ENCODE peak calls at places on chromosome 7, in ten cellular contexts. One of them, this sample, is unnamed.

GRCh38 chr7:121305109-121305508 is 23.7 kb upstream of the WNT16 start:
- DNase-seq in RWPE1: no peak
- DNase-seq in AG09309: no peak
- DNase-seq in left ventricle myocardium inferior: no peak
- DNase-seq in osteocyte: no peak
- DNase-seq in astrocyte of the spinal cord: no peak
- DNase-seq in bronchial epithelial cell: no peak
- DNase-seq in mucosa of descending colon: no peak
- DNase-seq in foreskin fibroblast: peak; percentile 45
- DNase-seq in mesothelial cell of epicardium: no peak
- DNase-seq in this sample: no peak

GRCh38 chr7:158021836-158022235 is 565.8 kb downstream of the PTPRN2 start:
- DNase-seq in RWPE1: no peak
- DNase-seq in AG09309: no peak
- DNase-seq in left ventricle myocardium inferior: no peak
- DNase-seq in osteocyte: no peak
- DNase-seq in astrocyte of the spinal cord: no peak
- DNase-seq in bronchial epithelial cell: no peak
- DNase-seq in mucosa of descending colon: no peak
- DNase-seq in foreskin fibroblast: no peak
- DNase-seq in mesothelial cell of epicardium: no peak
- DNase-seq in this sample: no peak

GRCh38 chr7:106679153-106679931 is 18.4 kb upstream of the CCDC71L start:
- DNase-seq in RWPE1: no peak
- DNase-seq in AG09309: no peak
- DNase-seq in left ventricle myocardium inferior: no peak
- DNase-seq in osteocyte: no peak
- DNase-seq in astrocyte of the spinal cord: no peak
- DNase-seq in bronchial epithelial cell: peak; percentile 33
- DNase-seq in mucosa of descending colon: no peak
- DNase-seq in foreskin fibroblast: peak; percentile 32
- DNase-seq in mesothelial cell of epicardium: no peak
- DNase-seq in this sample: peak; percentile 14

GRCh38 chr7:13727279-13727678 is 262.2 kb downstream of the ETV1 start:
- DNase-seq in RWPE1: no peak
- DNase-seq in AG09309: no peak
- DNase-seq in left ventricle myocardium inferior: no peak
- DNase-seq in osteocyte: no peak
- DNase-seq in astrocyte of the spinal cord: no peak
- DNase-seq in bronchial epithelial cell: no peak
- DNase-seq in mucosa of descending colon: no peak
- DNase-seq in foreskin fibroblast: peak; percentile 26
- DNase-seq in mesothelial cell of epicardium: no peak
- DNase-seq in this sample: no peak

GRCh38 chr7:2554654-2555053 is 670 bp downstream of the BRAT1 start:
- DNase-seq in RWPE1: peak; percentile 13
- DNase-seq in AG09309: no peak
- DNase-seq in left ventricle myocardium inferior: no peak
- DNase-seq in osteocyte: no peak
- DNase-seq in astrocyte of the spinal cord: no peak
- DNase-seq in bronchial epithelial cell: no peak
- DNase-seq in mucosa of descending colon: peak; percentile 58
- DNase-seq in foreskin fibroblast: no peak
- DNase-seq in mesothelial cell of epicardium: no peak
- DNase-seq in this sample: no peak

GRCh38 chr7:29331163-29331562 is 136.6 kb downstream of the CHN2 start:
- DNase-seq in RWPE1: no peak
- DNase-seq in AG09309: no peak
- DNase-seq in left ventricle myocardium inferior: no peak
- DNase-seq in osteocyte: no peak
- DNase-seq in astrocyte of the spinal cord: no peak
- DNase-seq in bronchial epithelial cell: no peak
- DNase-seq in mucosa of descending colon: no peak
- DNase-seq in foreskin fibroblast: no peak
- DNase-seq in mesothelial cell of epicardium: no peak
- DNase-seq in this sample: no peak

GRCh38 chr7:141737118-141737835 is 881 bp upstream of the SSBP1 start:
- DNase-seq in RWPE1: peak; percentile 8
- DNase-seq in AG09309: no peak
- DNase-seq in left ventricle myocardium inferior: no peak
- DNase-seq in osteocyte: no peak
- DNase-seq in astrocyte of the spinal cord: no peak
- DNase-seq in bronchial epithelial cell: peak; percentile 8
- DNase-seq in mucosa of descending colon: peak; percentile 53
- DNase-seq in foreskin fibroblast: peak; percentile 4
- DNase-seq in mesothelial cell of epicardium: no peak
- DNase-seq in this sample: peak; percentile 9

GRCh38 chr7:30164567-30164966 is 29.8 kb downstream of the MTURN start:
- DNase-seq in RWPE1: peak; percentile 68
- DNase-seq in AG09309: no peak
- DNase-seq in left ventricle myocardium inferior: no peak
- DNase-seq in osteocyte: no peak
- DNase-seq in astrocyte of the spinal cord: peak; percentile 65
- DNase-seq in bronchial epithelial cell: peak; percentile 81
- DNase-seq in mucosa of descending colon: no peak
- DNase-seq in foreskin fibroblast: peak; percentile 77
- DNase-seq in mesothelial cell of epicardium: no peak
- DNase-seq in this sample: peak; percentile 56

GRCh38 chr7:21542891-21543527 is at the start of gene DNAH11:
- DNase-seq in RWPE1: peak; percentile 45
- DNase-seq in AG09309: no peak
- DNase-seq in left ventricle myocardium inferior: peak; percentile 28
- DNase-seq in osteocyte: peak; percentile 84
- DNase-seq in astrocyte of the spinal cord: peak; percentile 19
- DNase-seq in bronchial epithelial cell: peak; percentile 37
- DNase-seq in mucosa of descending colon: no peak
- DNase-seq in foreskin fibroblast: peak; percentile 64
- DNase-seq in mesothelial cell of epicardium: peak; percentile 21
- DNase-seq in this sample: peak; percentile 71

GRCh38 chr7:101743241-101743994 is 74.0 kb upstream of the CUX1 start:
- DNase-seq in RWPE1: peak; percentile 47
- DNase-seq in AG09309: no peak
- DNase-seq in left ventricle myocardium inferior: peak; percentile 39
- DNase-seq in osteocyte: no peak
- DNase-seq in astrocyte of the spinal cord: peak; percentile 61
- DNase-seq in bronchial epithelial cell: peak; percentile 30
- DNase-seq in mucosa of descending colon: peak; percentile 69
- DNase-seq in foreskin fibroblast: peak; percentile 83
- DNase-seq in mesothelial cell of epicardium: peak; percentile 51
- DNase-seq in this sample: peak; percentile 40

GRCh38 chr7:79789584-79790345 is 336.3 kb upstream of the MAGI2 start:
- DNase-seq in RWPE1: no peak
- DNase-seq in AG09309: peak; percentile 48
- DNase-seq in left ventricle myocardium inferior: no peak
- DNase-seq in osteocyte: no peak
- DNase-seq in astrocyte of the spinal cord: peak; percentile 52
- DNase-seq in bronchial epithelial cell: no peak
- DNase-seq in mucosa of descending colon: no peak
- DNase-seq in foreskin fibroblast: peak; percentile 68
- DNase-seq in mesothelial cell of epicardium: no peak
- DNase-seq in this sample: no peak

GRCh38 chr7:35003679-35004278 is 33.5 kb downstream of the DPY19L1 start:
- DNase-seq in RWPE1: peak; percentile 74
- DNase-seq in AG09309: peak; percentile 32
- DNase-seq in left ventricle myocardium inferior: no peak
- DNase-seq in osteocyte: no peak
- DNase-seq in astrocyte of the spinal cord: peak; percentile 90
- DNase-seq in bronchial epithelial cell: peak; percentile 94
- DNase-seq in mucosa of descending colon: peak; percentile 80
- DNase-seq in foreskin fibroblast: peak; percentile 81
- DNase-seq in mesothelial cell of epicardium: no peak
- DNase-seq in this sample: peak; percentile 96

GRCh38 chr7:18257711-18258110 is 230.1 kb upstream of the PRPS1L1 start:
- DNase-seq in RWPE1: no peak
- DNase-seq in AG09309: peak; percentile 29
- DNase-seq in left ventricle myocardium inferior: no peak
- DNase-seq in osteocyte: no peak
- DNase-seq in astrocyte of the spinal cord: no peak
- DNase-seq in bronchial epithelial cell: no peak
- DNase-seq in mucosa of descending colon: no peak
- DNase-seq in foreskin fibroblast: peak; percentile 24
- DNase-seq in mesothelial cell of epicardium: no peak
- DNase-seq in this sample: no peak

GRCh38 chr7:99146979-99147378 is 3.1 kb upstream of the SMURF1 start:
- DNase-seq in RWPE1: no peak
- DNase-seq in AG09309: no peak
- DNase-seq in left ventricle myocardium inferior: no peak
- DNase-seq in osteocyte: no peak
- DNase-seq in astrocyte of the spinal cord: no peak
- DNase-seq in bronchial epithelial cell: no peak
- DNase-seq in mucosa of descending colon: no peak
- DNase-seq in foreskin fibroblast: no peak
- DNase-seq in mesothelial cell of epicardium: no peak
- DNase-seq in this sample: no peak

GRCh38 chr7:100827330-100828226 is at the start of gene EPHB4:
- DNase-seq in RWPE1: peak; percentile 59
- DNase-seq in AG09309: no peak
- DNase-seq in left ventricle myocardium inferior: peak; percentile 84
- DNase-seq in osteocyte: peak; percentile 93
- DNase-seq in astrocyte of the spinal cord: peak; percentile 91
- DNase-seq in bronchial epithelial cell: peak; percentile 68
- DNase-seq in mucosa of descending colon: peak; percentile 79
- DNase-seq in foreskin fibroblast: peak; percentile 95
- DNase-seq in mesothelial cell of epicardium: peak; percentile 74
- DNase-seq in this sample: peak; percentile 76

DNA sequence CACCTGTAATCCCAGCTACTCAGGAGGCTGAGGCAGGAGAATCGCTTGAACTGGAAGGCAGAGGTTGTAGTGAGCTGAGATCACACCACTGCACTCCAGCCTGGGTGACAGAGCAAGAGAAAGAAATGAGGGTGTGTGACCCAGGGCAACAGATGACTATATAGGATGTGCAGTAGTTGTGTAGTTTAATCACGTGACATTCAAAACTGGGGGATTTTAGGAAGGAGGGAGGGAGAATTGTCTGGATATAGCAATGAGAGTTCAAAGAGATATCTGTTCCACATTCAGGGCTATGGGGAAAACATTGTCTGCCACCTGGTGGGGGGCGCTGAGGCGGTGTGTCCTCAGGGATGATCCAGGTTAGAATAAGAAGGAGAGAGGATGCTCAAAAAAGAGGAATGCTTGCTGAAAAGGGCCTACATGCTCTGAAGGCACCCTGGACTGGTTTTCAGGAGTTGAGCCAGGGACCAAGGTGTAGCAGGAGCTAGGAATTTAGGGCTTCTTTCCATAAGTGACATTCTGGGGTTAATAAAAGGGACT is 7.8 kb upstream of the ZYX start:
- DNase-seq in RWPE1: no peak
- DNase-seq in AG09309: no peak
- DNase-seq in left ventricle myocardium inferior: no peak
- DNase-seq in osteocyte: no peak
- DNase-seq in astrocyte of the spinal cord: no peak
- DNase-seq in bronchial epithelial cell: no peak
- DNase-seq in mucosa of descending colon: no peak
- DNase-seq in foreskin fibroblast: no peak
- DNase-seq in mesothelial cell of epicardium: no peak
- DNase-seq in this sample: no peak
- TF ChIP-seq CTCF in RWPE1: no peak
- TF ChIP-seq CTCF in AG09309: no peak
- TF ChIP-seq CTCF in left ventricle myocardium inferior: no peak
- TF ChIP-seq CTCF in osteocyte: no peak
- TF ChIP-seq CTCF in astrocyte of the spinal cord: peak; percentile 21
- TF ChIP-seq CTCF in bronchial epithelial cell: no peak
- TF ChIP-seq CTCF in mucosa of descending colon: no peak
- TF ChIP-seq CTCF in foreskin fibroblast: no peak
- TF ChIP-seq CTCF in mesothelial cell of epicardium: no peak
- TF ChIP-seq CTCF in this sample: no peak

DNA sequence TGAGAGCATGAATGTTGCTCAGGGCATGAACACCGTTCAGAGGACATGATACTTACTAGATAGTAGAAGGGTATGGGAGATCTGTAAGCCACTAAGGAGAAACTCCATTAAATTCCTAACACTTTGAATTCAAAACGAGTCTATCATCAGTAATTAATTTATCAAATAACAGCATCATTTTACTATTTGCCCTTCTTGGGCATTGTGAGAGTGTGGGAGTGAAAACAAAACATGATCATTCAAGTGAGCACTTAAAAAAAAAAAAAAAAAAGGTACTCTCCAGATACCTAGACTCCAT is 20.5 kb upstream of the ASB15 start:
- DNase-seq in RWPE1: no peak
- DNase-seq in AG09309: no peak
- DNase-seq in left ventricle myocardium inferior: no peak
- DNase-seq in osteocyte: no peak
- DNase-seq in astrocyte of the spinal cord: no peak
- DNase-seq in bronchial epithelial cell: no peak
- DNase-seq in mucosa of descending colon: no peak
- DNase-seq in foreskin fibroblast: no peak
- DNase-seq in mesothelial cell of epicardium: no peak
- DNase-seq in this sample: no peak
- TF ChIP-seq CTCF in RWPE1: peak; percentile 60
- TF ChIP-seq CTCF in AG09309: no peak
- TF ChIP-seq CTCF in left ventricle myocardium inferior: peak; percentile 5
- TF ChIP-seq CTCF in osteocyte: no peak
- TF ChIP-seq CTCF in astrocyte of the spinal cord: no peak
- TF ChIP-seq CTCF in bronchial epithelial cell: no peak
- TF ChIP-seq CTCF in mucosa of descending colon: no peak
- TF ChIP-seq CTCF in foreskin fibroblast: no peak
- TF ChIP-seq CTCF in mesothelial cell of epicardium: no peak
- TF ChIP-seq CTCF in this sample: peak; percentile 11

DNA sequence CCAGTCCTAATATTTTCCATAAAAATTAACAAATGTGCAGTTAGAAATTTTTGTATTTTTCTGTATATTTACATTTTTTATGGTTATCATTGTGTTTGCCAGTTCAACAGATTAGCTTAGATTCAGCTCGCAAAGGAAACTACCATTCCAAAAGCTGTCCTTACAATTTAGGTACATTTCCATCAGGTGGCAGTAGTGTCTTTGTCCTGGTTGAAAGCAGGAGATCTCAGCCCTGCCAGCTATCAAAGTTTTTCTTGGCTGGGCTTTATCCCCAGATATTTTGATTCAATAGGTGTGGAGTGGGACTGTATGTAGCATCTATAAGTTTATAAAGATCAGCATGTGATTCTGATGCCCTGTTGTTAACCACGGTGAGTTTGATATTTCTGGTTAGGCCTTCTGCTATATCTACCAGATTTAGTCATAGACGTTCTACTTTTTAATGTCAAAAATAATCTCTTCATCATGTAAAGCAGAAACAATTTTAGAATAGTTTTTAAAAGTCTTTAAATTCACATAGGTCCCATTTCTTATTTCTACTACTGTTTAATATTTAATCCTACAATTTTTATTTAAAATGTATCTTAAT is 15.5 kb upstream of the ICA1 start:
- DNase-seq in RWPE1: peak; percentile 14
- DNase-seq in AG09309: no peak
- DNase-seq in left ventricle myocardium inferior: no peak
- DNase-seq in osteocyte: no peak
- DNase-seq in astrocyte of the spinal cord: no peak
- DNase-seq in bronchial epithelial cell: peak; percentile 23
- DNase-seq in mucosa of descending colon: no peak
- DNase-seq in foreskin fibroblast: no peak
- DNase-seq in mesothelial cell of epicardium: no peak
- DNase-seq in this sample: peak; percentile 44
- TF ChIP-seq CTCF in RWPE1: no peak
- TF ChIP-seq CTCF in AG09309: no peak
- TF ChIP-seq CTCF in left ventricle myocardium inferior: peak; percentile 40
- TF ChIP-seq CTCF in osteocyte: peak; percentile 7
- TF ChIP-seq CTCF in astrocyte of the spinal cord: no peak
- TF ChIP-seq CTCF in bronchial epithelial cell: peak; percentile 36
- TF ChIP-seq CTCF in mucosa of descending colon: no peak
- TF ChIP-seq CTCF in foreskin fibroblast: no peak
- TF ChIP-seq CTCF in mesothelial cell of epicardium: no peak
- TF ChIP-seq CTCF in this sample: peak; percentile 18

GRCh38 chr7:152902870-152903860 is 143.6 kb downstream of the ACTR3B start:
- DNase-seq in RWPE1: no peak
- DNase-seq in AG09309: no peak
- DNase-seq in left ventricle myocardium inferior: no peak
- DNase-seq in osteocyte: no peak
- DNase-seq in astrocyte of the spinal cord: no peak
- DNase-seq in bronchial epithelial cell: no peak
- DNase-seq in mucosa of descending colon: no peak
- DNase-seq in foreskin fibroblast: no peak
- DNase-seq in mesothelial cell of epicardium: no peak
- DNase-seq in this sample: no peak
- TF ChIP-seq CTCF in RWPE1: no peak
- TF ChIP-seq CTCF in AG09309: no peak
- TF ChIP-seq CTCF in left ventricle myocardium inferior: no peak
- TF ChIP-seq CTCF in osteocyte: no peak
- TF ChIP-seq CTCF in astrocyte of the spinal cord: no peak
- TF ChIP-seq CTCF in bronchial epithelial cell: no peak
- TF ChIP-seq CTCF in mucosa of descending colon: no peak
- TF ChIP-seq CTCF in foreskin fibroblast: no peak
- TF ChIP-seq CTCF in mesothelial cell of epicardium: no peak
- TF ChIP-seq CTCF in this sample: no peak

This sample was measured in Calu3.